ENCODE peak calls at places on chromosomes 13 and 19, in eight cellular contexts. J, W, T, H, L, Y, N and E are unnamed samples.

GRCh38 chr19:44807652-44808462 is 1.0 kb upstream of the BCAM start:
- DNase-seq in H (peak; percentile 59), Y (peak; percentile 40), T (peak; percentile 44), W (no peak), N (peak; percentile 82), J (peak; percentile 34), L (peak; percentile 34), E (no peak)

GRCh38 chr19:8526345-8527062 is 12.5 kb upstream of the ZNF414 start:
- DNase-seq in J (peak; percentile 91), H (peak; percentile 93), N (peak; percentile 90), L (peak; percentile 88), Y (peak; percentile 92), W (no peak), T (peak; percentile 96), E (no peak)

GRCh38 chr13:113864303-113864890 is 521 bp upstream of the GAS6 start:
- DNase-seq in H (no peak), W (no peak), Y (no peak), J (no peak), L (peak; percentile 33), N (no peak), T (peak; percentile 26), E (no peak)

GRCh38 chr13:97234742-97235141 is 12.6 kb downstream of the MBNL2 start:
- DNase-seq in W (no peak), H (peak; percentile 64), T (no peak), J (no peak), N (no peak), Y (peak; percentile 75), L (no peak), E (no peak)

GRCh38 chr19:45815501-45816216 is 551 bp upstream of the RSPH6A start:
- DNase-seq in H (no peak), T (peak; percentile 55), L (no peak), J (no peak), N (no peak), Y (no peak), W (no peak), E (no peak)

GRCh38 chr13:20826810-20827560 is 53.2 kb upstream of the EEF1AKMT1 start:
- DNase-seq in W (no peak), L (peak; percentile 42), T (no peak), Y (no peak), N (no peak), H (no peak), J (no peak), E (no peak)

GRCh38 chr13:23348270-23349126 is 85.0 kb downstream of the SACS start:
- DNase-seq in H (no peak), W (no peak), N (no peak), T (peak; percentile 31), Y (no peak), L (no peak), J (no peak), E (no peak)

GRCh38 chr13:109146912-109147624 is 517.7 kb downstream of the MYO16 start:
- DNase-seq in N (no peak), W (no peak), J (no peak), Y (no peak), T (no peak), L (peak; percentile 89), H (no peak), E (no peak)

DNA sequence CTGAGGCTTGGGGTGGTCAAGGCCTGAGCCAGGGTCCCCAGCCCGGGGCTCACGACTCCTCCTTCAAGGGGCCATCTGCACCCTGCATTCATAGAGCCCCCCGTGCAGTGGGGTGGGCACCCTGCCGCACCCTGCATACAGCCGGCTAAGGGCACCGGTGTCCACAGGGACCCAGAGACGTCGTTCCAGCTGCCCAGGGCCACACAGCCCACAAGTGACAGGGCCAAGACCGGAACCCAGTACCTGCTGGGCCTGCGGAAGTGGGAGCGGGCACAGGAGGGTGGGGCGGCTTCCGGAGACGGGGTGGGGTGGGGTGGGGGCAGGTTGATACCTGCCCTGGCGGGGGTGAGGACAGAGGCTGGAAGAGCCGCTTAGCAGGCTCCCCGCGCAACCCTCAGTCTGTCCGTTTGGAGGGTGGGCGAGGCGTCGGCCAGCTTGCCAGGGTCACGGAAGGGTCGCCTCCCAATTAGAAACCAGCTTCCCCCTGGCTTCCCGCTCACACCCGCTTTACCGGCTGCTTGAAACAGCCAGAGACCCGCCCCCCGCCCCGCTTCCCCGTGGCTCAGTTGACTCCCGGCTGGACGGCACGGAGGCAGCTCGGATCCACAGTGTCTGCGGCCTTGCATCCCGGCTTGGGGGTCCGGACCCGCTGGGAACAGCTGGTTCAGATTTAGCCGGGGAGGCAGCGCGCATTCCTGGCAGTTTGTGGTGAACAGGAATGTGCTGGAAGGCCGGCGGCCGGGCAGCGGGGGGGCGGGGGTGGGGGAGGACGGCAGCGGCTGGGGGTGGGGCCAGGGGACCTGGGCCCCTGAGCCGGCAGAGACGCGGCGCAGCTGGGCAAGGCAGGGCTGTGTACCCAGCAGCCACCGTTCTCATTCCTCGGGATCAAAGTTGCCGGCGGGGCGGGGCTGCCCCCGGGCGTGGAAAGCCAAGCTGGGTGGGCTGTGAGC is 1.8 kb downstream of the CNN2 start:
- DNase-seq in T (peak; percentile 87), L (peak; percentile 95), J (peak; percentile 75), H (peak; percentile 80), W (peak; percentile 75), Y (peak; percentile 84), N (no peak), E (peak; percentile 56)
- TF ChIP-seq POLR2A in T (no peak), L (no peak), J (peak; percentile 68), H (peak; percentile 25), W (peak; percentile 23), Y (peak; percentile 56), N (no peak), E (no peak)

DNA sequence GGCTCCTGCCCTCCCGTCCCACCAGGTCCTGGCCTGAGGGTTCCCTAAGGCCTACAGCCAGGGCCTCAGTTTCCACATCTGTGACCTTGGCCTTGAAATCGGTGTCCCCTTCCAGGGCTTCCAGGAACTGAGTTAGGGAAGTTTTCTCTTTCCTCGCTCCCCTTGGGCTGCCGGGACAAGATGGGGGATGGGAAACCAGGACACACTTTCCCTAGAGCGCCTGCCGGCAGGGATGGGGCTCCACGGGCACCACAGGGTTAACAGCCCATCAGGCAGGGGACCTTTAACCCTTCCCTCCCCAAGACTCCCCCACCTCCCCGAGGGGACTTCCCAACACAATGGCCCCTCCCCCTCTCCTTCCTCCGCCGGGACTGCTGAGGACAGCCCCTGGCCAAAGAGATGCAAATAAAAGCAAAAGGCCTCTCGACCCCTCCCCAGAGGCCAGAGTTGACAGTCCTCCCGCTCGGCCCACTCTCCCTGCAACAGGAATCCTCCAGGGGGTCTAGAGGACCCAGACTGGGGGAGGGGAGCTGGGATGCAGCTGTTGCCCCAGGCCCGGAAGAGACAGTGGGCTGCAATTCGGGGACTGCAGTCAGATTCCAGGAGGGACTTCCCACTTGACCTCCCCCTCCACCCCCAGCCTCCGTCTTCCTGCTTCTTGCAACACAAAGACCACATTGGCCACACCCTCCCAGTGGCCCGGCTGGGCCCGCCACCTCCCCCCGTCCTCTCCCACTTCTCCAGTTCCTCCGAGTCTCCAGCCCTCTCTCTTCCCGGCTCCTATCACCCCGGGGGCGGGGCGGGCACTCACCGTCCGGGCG is 3.4 kb downstream of the BBC3 start:
- DNase-seq in N (peak; percentile 86), T (peak; percentile 82), H (peak; percentile 84), L (peak; percentile 94), J (peak; percentile 80), W (no peak), Y (peak; percentile 89), E (peak; percentile 79)
- TF ChIP-seq POLR2A in N (peak; percentile 37), T (peak; percentile 53), H (peak; percentile 38), L (no peak), J (peak; percentile 69), W (no peak), Y (peak; percentile 62), E (peak; percentile 47)

GRCh38 chr19:17304386-17305047 is 1.2 kb upstream of the MRPL34 start:
- DNase-seq in J (no peak), L (no peak), T (peak; percentile 56), W (no peak), N (no peak), H (no peak), Y (no peak), E (no peak)

GRCh38 chr19:17305211-17305516 is 508 bp upstream of the MRPL34 start:
- DNase-seq in J (no peak), N (no peak), T (no peak), L (no peak), W (no peak), H (no peak), Y (no peak), E (no peak)

GRCh38 chr19:17303940-17304267 is 679 bp upstream of the ABHD8 start:
- DNase-seq in W (no peak), H (no peak), Y (no peak), J (no peak), L (no peak), T (no peak), N (no peak), E (no peak)

GRCh38 chr19:17306285-17306714 is 628 bp downstream of the MRPL34 start:
- DNase-seq in J (no peak), H (no peak), T (no peak), Y (no peak), W (no peak), N (no peak), L (no peak), E (no peak)

GRCh38 chr19:17305517-17306284 is at the start of gene MRPL34:
- DNase-seq in L (peak; percentile 99), H (peak; percentile 99), J (peak; percentile 98), N (peak; percentile 99), W (peak; percentile 70), Y (peak; percentile 98), T (peak; percentile 95), E (peak; percentile 99)
- TF ChIP-seq POLR2A in L (no peak), H (no peak), J (peak; percentile 73), N (peak; percentile 81), W (peak; percentile 52), Y (peak; percentile 72), T (peak; percentile 37), E (peak; percentile 82)

GRCh38 chr19:681029-681626 is 4.9 kb downstream of the FSTL3 start:
- DNase-seq in W (peak; percentile 90), N (peak; percentile 93), T (peak; percentile 82), H (peak; percentile 90), J (peak; percentile 91), L (no peak), Y (peak; percentile 92), E (peak; percentile 94)

GRCh38 chr19:678791-679388 is 2.7 kb downstream of the FSTL3 start:
- DNase-seq in N (no peak), J (no peak), H (no peak), W (no peak), T (peak; percentile 63), Y (no peak), L (no peak), E (no peak)

GRCh38 chr19:681638-682037 is 5.4 kb downstream of the FSTL3 start:
- DNase-seq in T (no peak), L (no peak), N (no peak), Y (no peak), J (no peak), W (no peak), H (no peak), E (no peak)

GRCh38 chr19:679418-680286 is 3.5 kb downstream of the FSTL3 start:
- DNase-seq in J (no peak), W (no peak), H (peak; percentile 57), T (peak; percentile 88), N (no peak), L (peak; percentile 80), Y (peak; percentile 64), E (peak; percentile 56)

DNA sequence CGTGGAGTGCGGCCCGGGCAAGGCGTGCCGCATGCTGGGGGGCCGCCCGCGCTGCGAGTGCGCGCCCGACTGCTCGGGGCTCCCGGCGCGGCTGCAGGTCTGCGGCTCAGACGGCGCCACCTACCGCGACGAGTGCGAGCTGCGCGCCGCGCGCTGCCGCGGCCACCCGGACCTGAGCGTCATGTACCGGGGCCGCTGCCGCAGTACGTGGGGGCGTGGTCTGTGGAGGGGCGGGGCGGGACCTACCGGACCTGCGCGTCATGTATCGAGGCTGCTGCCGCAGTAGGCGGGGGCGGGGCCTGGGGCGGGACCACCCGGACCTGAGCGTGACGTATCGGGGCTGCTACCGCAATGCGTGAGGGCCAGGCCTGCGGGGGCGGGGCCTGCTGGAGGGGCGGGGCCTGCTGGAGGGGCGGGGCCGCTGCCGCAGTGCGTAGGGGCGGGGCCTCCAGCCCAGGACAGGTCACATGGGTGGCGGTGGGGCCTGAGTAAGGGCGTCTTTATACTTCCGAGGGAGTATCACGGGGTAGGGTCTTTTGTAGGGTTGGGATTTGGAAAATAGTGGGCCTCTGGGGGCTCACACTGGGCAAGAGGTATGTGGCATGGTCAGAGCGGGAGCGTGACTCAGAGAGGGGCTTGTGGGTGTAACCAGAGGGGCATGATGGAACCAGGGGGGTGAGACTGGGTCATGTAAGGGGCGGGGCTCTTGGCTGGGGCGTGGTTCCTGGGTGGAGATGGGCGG is 4.3 kb downstream of the FSTL3 start:
- DNase-seq in H (peak; percentile 100), T (peak; percentile 100), J (peak; percentile 100), Y (peak; percentile 100), N (peak; percentile 100), L (peak; percentile 98), W (peak; percentile 97), E (peak; percentile 99)
- TF ChIP-seq POLR2A in H (no peak), T (peak; percentile 89), J (peak; percentile 93), Y (peak; percentile 57), N (peak; percentile 95), L (peak; percentile 94), W (no peak), E (peak; percentile 44)